ENCODE peak calls at places on chromosomes 5 and 9, in five cellular contexts. I is effector memory CD8-positive, alpha-beta T cell; Z is adrenal gland; V is RPMI8226; L is NCI-H82. H is an unnamed sample.

GRCh38 chr5:76601470-76601869 is 21.7 kb downstream of the F2RL2 start:
- DNase-seq in I (peak; percentile 41), Z (peak; percentile 46), V (peak; percentile 70), L (peak; percentile 78), H (peak; percentile 57)

GRCh38 chr5:81825237-81825636 is 74.3 kb upstream of the SSBP2 start:
- DNase-seq in I (no peak), Z (peak; percentile 50), V (peak; percentile 68), L (no peak), H (no peak)

GRCh38 chr5:59158165-59158564 is 575.3 kb downstream of the RAB3C start:
- DNase-seq in I (no peak), Z (no peak), V (no peak), L (no peak), H (no peak)

GRCh38 chr5:2724031-2724581 is 27.4 kb downstream of the IRX2 start:
- DNase-seq in I (no peak), Z (peak; percentile 8), V (no peak), L (no peak), H (no peak)

GRCh38 chr5:39209924-39210323 is 9.4 kb downstream of the FYB1 start:
- DNase-seq in I (peak; percentile 75), Z (no peak), V (no peak), L (no peak), H (no peak)

GRCh38 chr5:135206862-135207261 is 172.8 kb upstream of the PITX1 start:
- DNase-seq in I (no peak), Z (peak; percentile 8), V (no peak), L (no peak), H (no peak)

GRCh38 chr9:129635099-129635803 is 6.7 kb downstream of the ASB6 start:
- DNase-seq in I (no peak), Z (no peak), V (no peak), L (no peak), H (no peak)

GRCh38 chr5:65087154-65087553 is 318.4 kb downstream of the CWC27 start:
- DNase-seq in I (no peak), Z (no peak), V (no peak), L (no peak), H (no peak)

GRCh38 chr9:101791938-101792337 is 53.5 kb upstream of the GRIN3A start:
- DNase-seq in I (no peak), Z (peak; percentile 46), V (peak; percentile 29), L (peak; percentile 76), H (peak; percentile 24)

GRCh38 chr5:73823508-73823925 is 197.5 kb downstream of the ARHGEF28 start:
- DNase-seq in I (no peak), Z (no peak), V (no peak), L (no peak), H (no peak)

H was measured in globus pallidus.